ENCODE peak calls at places on chromosomes 5 and 9, in five cellular contexts. One of them, this sample, is unnamed.

GRCh38 chr5:75571547-75571946 is 39.7 kb upstream of the ANKDD1B start:
- DNase-seq in transverse colon: no peak
- DNase-seq in naive thymus-derived CD4-positive, alpha-beta T cell: no peak
- DNase-seq in adrenal gland: no peak
- DNase-seq in pancreas: no peak
- DNase-seq in this sample: no peak

GRCh38 chr9:33129886-33130284 is 37.3 kb downstream of the B4GALT1 start:
- DNase-seq in transverse colon: peak; percentile 57
- DNase-seq in naive thymus-derived CD4-positive, alpha-beta T cell: no peak
- DNase-seq in adrenal gland: no peak
- DNase-seq in pancreas: peak; percentile 37
- DNase-seq in this sample: no peak

GRCh38 chr9:111805262-111805661 is 10.5 kb upstream of the SHOC1 start:
- DNase-seq in transverse colon: no peak
- DNase-seq in naive thymus-derived CD4-positive, alpha-beta T cell: no peak
- DNase-seq in adrenal gland: no peak
- DNase-seq in pancreas: no peak
- DNase-seq in this sample: no peak

GRCh38 chr5:21121213-21121612 is 1133.2 kb upstream of the CDH18 start:
- DNase-seq in transverse colon: no peak
- DNase-seq in naive thymus-derived CD4-positive, alpha-beta T cell: no peak
- DNase-seq in adrenal gland: no peak
- DNase-seq in pancreas: no peak
- DNase-seq in this sample: no peak

GRCh38 chr5:74206571-74207550 is 433.7 kb downstream of the ENC1 start:
- DNase-seq in transverse colon: peak; percentile 17
- DNase-seq in naive thymus-derived CD4-positive, alpha-beta T cell: no peak
- DNase-seq in adrenal gland: no peak
- DNase-seq in pancreas: peak; percentile 47
- DNase-seq in this sample: peak; percentile 54

GRCh38 chr9:70066874-70067273 is 23.2 kb downstream of the MAMDC2 start:
- DNase-seq in transverse colon: no peak
- DNase-seq in naive thymus-derived CD4-positive, alpha-beta T cell: no peak
- DNase-seq in adrenal gland: no peak
- DNase-seq in pancreas: no peak
- DNase-seq in this sample: no peak

GRCh38 chr5:74648835-74649286 is 8.3 kb upstream of the ENC1 start:
- DNase-seq in transverse colon: no peak
- DNase-seq in naive thymus-derived CD4-positive, alpha-beta T cell: peak; percentile 22
- DNase-seq in adrenal gland: no peak
- DNase-seq in pancreas: peak; percentile 34
- DNase-seq in this sample: peak; percentile 36

GRCh38 chr5:40502736-40503135 is 177.0 kb upstream of the PTGER4 start:
- DNase-seq in transverse colon: no peak
- DNase-seq in naive thymus-derived CD4-positive, alpha-beta T cell: no peak
- DNase-seq in adrenal gland: no peak
- DNase-seq in pancreas: no peak
- DNase-seq in this sample: no peak

GRCh38 chr5:171450423-171451246 is 31.2 kb downstream of the FGF18 start:
- DNase-seq in transverse colon: peak; percentile 36
- DNase-seq in naive thymus-derived CD4-positive, alpha-beta T cell: no peak
- DNase-seq in adrenal gland: peak; percentile 61
- DNase-seq in pancreas: no peak
- DNase-seq in this sample: no peak

GRCh38 chr5:953535-954449 is 54.8 kb upstream of the NKD2 start:
- DNase-seq in transverse colon: no peak
- DNase-seq in naive thymus-derived CD4-positive, alpha-beta T cell: no peak
- DNase-seq in adrenal gland: no peak
- DNase-seq in pancreas: no peak
- DNase-seq in this sample: no peak

GRCh38 chr5:151002250-151002649 is 18.1 kb upstream of the GPX3 start:
- DNase-seq in transverse colon: no peak
- DNase-seq in naive thymus-derived CD4-positive, alpha-beta T cell: no peak
- DNase-seq in adrenal gland: no peak
- DNase-seq in pancreas: no peak
- DNase-seq in this sample: no peak

GRCh38 chr5:39697891-39698290 is 273.1 kb upstream of the DAB2 start:
- DNase-seq in transverse colon: no peak
- DNase-seq in naive thymus-derived CD4-positive, alpha-beta T cell: no peak
- DNase-seq in adrenal gland: no peak
- DNase-seq in pancreas: no peak
- DNase-seq in this sample: no peak

GRCh38 chr5:14316471-14316870 is 173.3 kb downstream of the TRIO start:
- DNase-seq in transverse colon: no peak
- DNase-seq in naive thymus-derived CD4-positive, alpha-beta T cell: no peak
- DNase-seq in adrenal gland: no peak
- DNase-seq in pancreas: no peak
- DNase-seq in this sample: no peak

GRCh38 chr9:95936579-95937075 is 61.1 kb downstream of the ERCC6L2 start:
- DNase-seq in transverse colon: no peak
- DNase-seq in naive thymus-derived CD4-positive, alpha-beta T cell: no peak
- DNase-seq in adrenal gland: no peak
- DNase-seq in pancreas: no peak
- DNase-seq in this sample: no peak

GRCh38 chr5:65034782-65035181 is 266.1 kb downstream of the CWC27 start:
- DNase-seq in transverse colon: peak; percentile 13
- DNase-seq in naive thymus-derived CD4-positive, alpha-beta T cell: no peak
- DNase-seq in adrenal gland: peak; percentile 18
- DNase-seq in pancreas: no peak
- DNase-seq in this sample: peak; percentile 49

GRCh38 chr9:124652203-124652992 is 118.7 kb downstream of the NR6A1 start:
- DNase-seq in transverse colon: no peak
- DNase-seq in naive thymus-derived CD4-positive, alpha-beta T cell: no peak
- DNase-seq in adrenal gland: peak; percentile 50
- DNase-seq in pancreas: peak; percentile 32
- DNase-seq in this sample: no peak

GRCh38 chr5:158716668-158717067 is 383.0 kb downstream of the EBF1 start:
- DNase-seq in transverse colon: no peak
- DNase-seq in naive thymus-derived CD4-positive, alpha-beta T cell: no peak
- DNase-seq in adrenal gland: no peak
- DNase-seq in pancreas: no peak
- DNase-seq in this sample: no peak

GRCh38 chr5:59174248-59174844 is 591.5 kb downstream of the RAB3C start:
- DNase-seq in transverse colon: no peak
- DNase-seq in naive thymus-derived CD4-positive, alpha-beta T cell: peak; percentile 37
- DNase-seq in adrenal gland: no peak
- DNase-seq in pancreas: peak; percentile 14
- DNase-seq in this sample: peak; percentile 54

GRCh38 chr5:10746711-10747110 is 14.3 kb downstream of the DAP start:
- DNase-seq in transverse colon: peak; percentile 74
- DNase-seq in naive thymus-derived CD4-positive, alpha-beta T cell: no peak
- DNase-seq in adrenal gland: no peak
- DNase-seq in pancreas: peak; percentile 75
- DNase-seq in this sample: no peak

GRCh38 chr5:55231476-55232193 is 1.8 kb downstream of the CCNO start:
- DNase-seq in transverse colon: peak; percentile 51
- DNase-seq in naive thymus-derived CD4-positive, alpha-beta T cell: no peak
- DNase-seq in adrenal gland: no peak
- DNase-seq in pancreas: peak; percentile 46
- DNase-seq in this sample: peak; percentile 49

GRCh38 chr5:113056988-113057387 is 80.4 kb downstream of the DCP2 start:
- DNase-seq in transverse colon: no peak
- DNase-seq in naive thymus-derived CD4-positive, alpha-beta T cell: no peak
- DNase-seq in adrenal gland: no peak
- DNase-seq in pancreas: no peak
- DNase-seq in this sample: no peak

GRCh38 chr5:69276422-69277174 is 41.9 kb downstream of the CDK7 start:
- DNase-seq in transverse colon: no peak
- DNase-seq in naive thymus-derived CD4-positive, alpha-beta T cell: no peak
- DNase-seq in adrenal gland: no peak
- DNase-seq in pancreas: no peak
- DNase-seq in this sample: no peak

GRCh38 chr9:87259543-87259942 is 238.1 kb upstream of the DAPK1 start:
- DNase-seq in transverse colon: no peak
- DNase-seq in naive thymus-derived CD4-positive, alpha-beta T cell: no peak
- DNase-seq in adrenal gland: no peak
- DNase-seq in pancreas: no peak
- DNase-seq in this sample: no peak

GRCh38 chr9:1427856-1428255 is 377.7 kb downstream of the DMRT2 start:
- DNase-seq in transverse colon: no peak
- DNase-seq in naive thymus-derived CD4-positive, alpha-beta T cell: no peak
- DNase-seq in adrenal gland: no peak
- DNase-seq in pancreas: no peak
- DNase-seq in this sample: no peak

GRCh38 chr9:138048184-138048583 is 170.6 kb downstream of the CACNA1B start:
- DNase-seq in transverse colon: no peak
- DNase-seq in naive thymus-derived CD4-positive, alpha-beta T cell: no peak
- DNase-seq in adrenal gland: peak; percentile 2
- DNase-seq in pancreas: no peak
- DNase-seq in this sample: no peak

GRCh38 chr9:93287189-93287552 is 103.2 kb downstream of the WNK2 start:
- DNase-seq in transverse colon: no peak
- DNase-seq in naive thymus-derived CD4-positive, alpha-beta T cell: no peak
- DNase-seq in adrenal gland: no peak
- DNase-seq in pancreas: no peak
- DNase-seq in this sample: no peak

GRCh38 chr9:93286252-93287188 is 102.6 kb downstream of the WNK2 start:
- DNase-seq in transverse colon: no peak
- DNase-seq in naive thymus-derived CD4-positive, alpha-beta T cell: no peak
- DNase-seq in adrenal gland: no peak
- DNase-seq in pancreas: no peak
- DNase-seq in this sample: no peak

GRCh38 chr9:93288891-93289883 is 105.2 kb downstream of the WNK2 start:
- DNase-seq in transverse colon: no peak
- DNase-seq in naive thymus-derived CD4-positive, alpha-beta T cell: no peak
- DNase-seq in adrenal gland: no peak
- DNase-seq in pancreas: no peak
- DNase-seq in this sample: no peak

GRCh38 chr9:93288341-93288740 is 104.4 kb downstream of the WNK2 start:
- DNase-seq in transverse colon: no peak
- DNase-seq in naive thymus-derived CD4-positive, alpha-beta T cell: no peak
- DNase-seq in adrenal gland: no peak
- DNase-seq in pancreas: no peak
- DNase-seq in this sample: no peak

GRCh38 chr9:93287593-93287992 is 103.7 kb downstream of the WNK2 start:
- DNase-seq in transverse colon: no peak
- DNase-seq in naive thymus-derived CD4-positive, alpha-beta T cell: no peak
- DNase-seq in adrenal gland: no peak
- DNase-seq in pancreas: no peak
- DNase-seq in this sample: no peak
- H3K27me3 ChIP-seq in transverse colon: no peaks in the 10 kb centered on the region
- H3K27me3 ChIP-seq in naive thymus-derived CD4-positive, alpha-beta T cell: no peaks in the 10 kb centered on the region
- H3K27me3 ChIP-seq in adrenal gland: no peaks in the 10 kb centered on the region
- H3K27me3 ChIP-seq in pancreas: no peaks in the 10 kb centered on the region
- H3K27me3 ChIP-seq in this sample: peaks cover 2% of the 10 kb centered on the region

GRCh38 chr5:80216096-80216495 is 39.8 kb downstream of the SERINC5 start:
- DNase-seq in transverse colon: no peak
- DNase-seq in naive thymus-derived CD4-positive, alpha-beta T cell: no peak
- DNase-seq in adrenal gland: no peak
- DNase-seq in pancreas: no peak
- DNase-seq in this sample: no peak

GRCh38 chr5:80215523-80215922 is 40.3 kb downstream of the SERINC5 start:
- DNase-seq in transverse colon: no peak
- DNase-seq in naive thymus-derived CD4-positive, alpha-beta T cell: no peak
- DNase-seq in adrenal gland: no peak
- DNase-seq in pancreas: no peak
- DNase-seq in this sample: no peak

GRCh38 chr5:80216753-80217596 is 38.9 kb downstream of the SERINC5 start:
- DNase-seq in transverse colon: no peak
- DNase-seq in naive thymus-derived CD4-positive, alpha-beta T cell: peak; percentile 58
- DNase-seq in adrenal gland: peak; percentile 81
- DNase-seq in pancreas: peak; percentile 76
- DNase-seq in this sample: no peak

GRCh38 chr5:80219381-80219780 is 36.5 kb downstream of the SERINC5 start:
- DNase-seq in transverse colon: no peak
- DNase-seq in naive thymus-derived CD4-positive, alpha-beta T cell: no peak
- DNase-seq in adrenal gland: no peak
- DNase-seq in pancreas: no peak
- DNase-seq in this sample: no peak

GRCh38 chr5:80217667-80218066 is 38.2 kb downstream of the SERINC5 start:
- DNase-seq in transverse colon: no peak
- DNase-seq in naive thymus-derived CD4-positive, alpha-beta T cell: no peak
- DNase-seq in adrenal gland: no peak
- DNase-seq in pancreas: no peak
- DNase-seq in this sample: no peak
- H3K4me1 ChIP-seq in transverse colon: peaks cover 39% of the 10 kb centered on the region
- H3K4me1 ChIP-seq in naive thymus-derived CD4-positive, alpha-beta T cell: peaks cover 84% of the 10 kb centered on the region
- H3K4me1 ChIP-seq in adrenal gland: no peaks in the 10 kb centered on the region
- H3K4me1 ChIP-seq in pancreas: peaks cover 11% of the 10 kb centered on the region
- H3K4me1 ChIP-seq in this sample: peaks cover 3% of the 10 kb centered on the region

DNA sequence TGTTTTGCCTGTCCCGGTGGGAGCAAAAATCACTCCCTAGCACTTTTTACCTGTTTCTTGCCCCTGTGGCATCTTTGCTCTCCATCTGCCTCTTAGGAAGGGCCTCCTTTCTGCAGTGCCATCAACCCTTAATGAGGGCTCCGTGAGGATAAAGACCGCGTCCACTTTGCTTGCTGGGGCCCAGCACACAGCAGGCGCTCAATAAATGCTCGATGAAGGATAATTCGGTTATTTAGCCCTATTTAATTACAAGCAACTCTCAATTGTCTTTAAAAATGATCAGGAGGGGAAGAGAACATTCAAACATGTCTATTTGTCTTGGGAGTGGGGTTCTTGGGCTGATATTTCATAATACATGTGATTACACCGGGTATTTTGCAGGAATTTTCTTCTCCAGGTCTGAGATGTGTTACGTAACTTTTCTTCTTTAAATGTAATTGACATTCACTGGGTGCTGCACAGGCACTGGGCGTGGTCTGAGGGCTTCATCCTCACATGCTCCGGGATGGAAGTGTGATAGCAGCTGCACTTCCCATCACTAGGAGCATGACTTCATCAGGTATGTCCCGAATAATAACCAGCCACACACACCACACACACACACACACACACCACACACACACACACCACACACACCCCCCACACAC is 19.8 kb upstream of the NTNG2 start:
- DNase-seq in transverse colon: no peak
- DNase-seq in naive thymus-derived CD4-positive, alpha-beta T cell: no peak
- DNase-seq in adrenal gland: no peak
- DNase-seq in pancreas: no peak
- DNase-seq in this sample: no peak
- H3K4me3 ChIP-seq in transverse colon: no peak overlapping the region
- H3K4me3 ChIP-seq in naive thymus-derived CD4-positive, alpha-beta T cell: no peak overlapping the region
- H3K4me3 ChIP-seq in adrenal gland: no peak overlapping the region
- H3K4me3 ChIP-seq in pancreas: no peak overlapping the region
- H3K4me3 ChIP-seq in this sample: peak overlapping the region; percentile 38

GRCh38 chr5:176743136-176743827 is 67.1 kb upstream of the UNC5A start:
- DNase-seq in transverse colon: no peak
- DNase-seq in naive thymus-derived CD4-positive, alpha-beta T cell: no peak
- DNase-seq in adrenal gland: no peak
- DNase-seq in pancreas: no peak
- DNase-seq in this sample: no peak

GRCh38 chr5:176740702-176741565 is 69.4 kb upstream of the UNC5A start:
- DNase-seq in transverse colon: no peak
- DNase-seq in naive thymus-derived CD4-positive, alpha-beta T cell: no peak
- DNase-seq in adrenal gland: peak; percentile 9
- DNase-seq in pancreas: no peak
- DNase-seq in this sample: no peak

GRCh38 chr5:176742246-176743105 is 67.9 kb upstream of the UNC5A start:
- DNase-seq in transverse colon: no peak
- DNase-seq in naive thymus-derived CD4-positive, alpha-beta T cell: no peak
- DNase-seq in adrenal gland: no peak
- DNase-seq in pancreas: no peak
- DNase-seq in this sample: no peak

GRCh38 chr5:176740131-176740701 is 70.1 kb upstream of the UNC5A start:
- DNase-seq in transverse colon: no peak
- DNase-seq in naive thymus-derived CD4-positive, alpha-beta T cell: no peak
- DNase-seq in adrenal gland: peak; percentile 9
- DNase-seq in pancreas: no peak
- DNase-seq in this sample: no peak

GRCh38 chr5:176741566-176742211 is 68.7 kb upstream of the UNC5A start:
- DNase-seq in transverse colon: no peak
- DNase-seq in naive thymus-derived CD4-positive, alpha-beta T cell: no peak
- DNase-seq in adrenal gland: peak; percentile 5
- DNase-seq in pancreas: no peak
- DNase-seq in this sample: peak; percentile 47
- H3K27me3 ChIP-seq in transverse colon: peaks cover 93% of the 10 kb centered on the region
- H3K27me3 ChIP-seq in naive thymus-derived CD4-positive, alpha-beta T cell: no peaks in the 10 kb centered on the region
- H3K27me3 ChIP-seq in adrenal gland: peaks cover 35% of the 10 kb centered on the region
- H3K27me3 ChIP-seq in pancreas: no peaks in the 10 kb centered on the region
- H3K27me3 ChIP-seq in this sample: no peaks in the 10 kb centered on the region

This sample was measured in BE2C.